ENCODE peak calls at places on chromosomes 4 and X, in ten cellular contexts. One of them, this sample, is unnamed. For H3K9me3, the result is how much of the 10 kb centered on the place peaks cover.

GRCh38 chr4:148225639-148226038 is 216.6 kb downstream of the NR3C2 start:
- DNase-seq in endothelial cell of umbilical vein: peak
- DNase-seq in thyroid gland: no peak
- DNase-seq in body of pancreas: no peak
- DNase-seq in SJSA1: no peak
- DNase-seq in lung: no peak
- DNase-seq in fibroblast of lung: no peak
- DNase-seq in effector memory CD4-positive, alpha-beta T cell: no peak
- DNase-seq in prostate gland: no peak
- DNase-seq in OCI-LY7: no peak
- DNase-seq in this sample: no peak

GRCh38 chrX:40406330-40406859 is 174.4 kb upstream of the ATP6AP2 start:
- DNase-seq in endothelial cell of umbilical vein: no peak
- DNase-seq in thyroid gland: no peak
- DNase-seq in body of pancreas: no peak
- DNase-seq in SJSA1: no peak
- DNase-seq in lung: no peak
- DNase-seq in fibroblast of lung: no peak
- DNase-seq in effector memory CD4-positive, alpha-beta T cell: no peak
- DNase-seq in prostate gland: no peak
- DNase-seq in OCI-LY7: peak
- DNase-seq in this sample: peak

GRCh38 chrX:107659768-107660167 is 31.5 kb downstream of the PRPS1 start:
- DNase-seq in endothelial cell of umbilical vein: peak
- DNase-seq in thyroid gland: no peak
- DNase-seq in body of pancreas: no peak
- DNase-seq in SJSA1: peak
- DNase-seq in lung: no peak
- DNase-seq in fibroblast of lung: peak
- DNase-seq in effector memory CD4-positive, alpha-beta T cell: no peak
- DNase-seq in prostate gland: no peak
- DNase-seq in OCI-LY7: peak
- DNase-seq in this sample: peak

GRCh38 chr4:154082760-154083530 is 294.1 kb upstream of the SFRP2 start:
- DNase-seq in endothelial cell of umbilical vein: no peak
- DNase-seq in thyroid gland: no peak
- DNase-seq in body of pancreas: no peak
- DNase-seq in SJSA1: no peak
- DNase-seq in lung: no peak
- DNase-seq in fibroblast of lung: no peak
- DNase-seq in effector memory CD4-positive, alpha-beta T cell: no peak
- DNase-seq in prostate gland: no peak
- DNase-seq in OCI-LY7: peak
- DNase-seq in this sample: peak

GRCh38 chrX:38612281-38612680 is 50.9 kb downstream of the TSPAN7 start:
- DNase-seq in endothelial cell of umbilical vein: no peak
- DNase-seq in thyroid gland: no peak
- DNase-seq in body of pancreas: no peak
- DNase-seq in SJSA1: no peak
- DNase-seq in lung: no peak
- DNase-seq in fibroblast of lung: no peak
- DNase-seq in effector memory CD4-positive, alpha-beta T cell: no peak
- DNase-seq in prostate gland: no peak
- DNase-seq in OCI-LY7: no peak
- DNase-seq in this sample: no peak

GRCh38 chr4:177699365-177700213 is 257.4 kb upstream of the AGA start:
- DNase-seq in endothelial cell of umbilical vein: no peak
- DNase-seq in thyroid gland: no peak
- DNase-seq in body of pancreas: no peak
- DNase-seq in SJSA1: no peak
- DNase-seq in lung: no peak
- DNase-seq in fibroblast of lung: peak
- DNase-seq in effector memory CD4-positive, alpha-beta T cell: no peak
- DNase-seq in prostate gland: no peak
- DNase-seq in OCI-LY7: no peak
- DNase-seq in this sample: no peak

GRCh38 chr4:153987291-153987690 is 198.4 kb upstream of the SFRP2 start:
- DNase-seq in endothelial cell of umbilical vein: no peak
- DNase-seq in thyroid gland: no peak
- DNase-seq in body of pancreas: no peak
- DNase-seq in SJSA1: no peak
- DNase-seq in lung: no peak
- DNase-seq in fibroblast of lung: peak
- DNase-seq in effector memory CD4-positive, alpha-beta T cell: no peak
- DNase-seq in prostate gland: no peak
- DNase-seq in OCI-LY7: no peak
- DNase-seq in this sample: no peak

GRCh38 chr4:72538006-72538405 is 31.0 kb downstream of the ADAMTS3 start:
- DNase-seq in endothelial cell of umbilical vein: no peak
- DNase-seq in thyroid gland: no peak
- DNase-seq in body of pancreas: no peak
- DNase-seq in SJSA1: no peak
- DNase-seq in lung: no peak
- DNase-seq in fibroblast of lung: no peak
- DNase-seq in effector memory CD4-positive, alpha-beta T cell: no peak
- DNase-seq in prostate gland: no peak
- DNase-seq in OCI-LY7: no peak
- DNase-seq in this sample: no peak

GRCh38 chrX:154382483-154383069 is 3.5 kb downstream of the EMD start:
- DNase-seq in endothelial cell of umbilical vein: no peak
- DNase-seq in thyroid gland: peak
- DNase-seq in body of pancreas: no peak
- DNase-seq in SJSA1: no peak
- DNase-seq in lung: no peak
- DNase-seq in fibroblast of lung: no peak
- DNase-seq in effector memory CD4-positive, alpha-beta T cell: no peak
- DNase-seq in prostate gland: no peak
- DNase-seq in OCI-LY7: no peak
- DNase-seq in this sample: no peak

GRCh38 chr4:139266583-139267257 is 13.3 kb downstream of the MGARP start:
- DNase-seq in endothelial cell of umbilical vein: peak
- DNase-seq in thyroid gland: peak
- DNase-seq in body of pancreas: peak
- DNase-seq in SJSA1: peak
- DNase-seq in lung: peak
- DNase-seq in fibroblast of lung: peak
- DNase-seq in effector memory CD4-positive, alpha-beta T cell: peak
- DNase-seq in prostate gland: no peak
- DNase-seq in OCI-LY7: peak
- DNase-seq in this sample: peak

GRCh38 chr4:8770518-8771257 is 101.0 kb downstream of the HMX1 start:
- DNase-seq in endothelial cell of umbilical vein: no peak
- DNase-seq in thyroid gland: no peak
- DNase-seq in body of pancreas: no peak
- DNase-seq in SJSA1: no peak
- DNase-seq in lung: no peak
- DNase-seq in fibroblast of lung: no peak
- DNase-seq in effector memory CD4-positive, alpha-beta T cell: no peak
- DNase-seq in prostate gland: no peak
- DNase-seq in OCI-LY7: no peak
- DNase-seq in this sample: no peak

DNA sequence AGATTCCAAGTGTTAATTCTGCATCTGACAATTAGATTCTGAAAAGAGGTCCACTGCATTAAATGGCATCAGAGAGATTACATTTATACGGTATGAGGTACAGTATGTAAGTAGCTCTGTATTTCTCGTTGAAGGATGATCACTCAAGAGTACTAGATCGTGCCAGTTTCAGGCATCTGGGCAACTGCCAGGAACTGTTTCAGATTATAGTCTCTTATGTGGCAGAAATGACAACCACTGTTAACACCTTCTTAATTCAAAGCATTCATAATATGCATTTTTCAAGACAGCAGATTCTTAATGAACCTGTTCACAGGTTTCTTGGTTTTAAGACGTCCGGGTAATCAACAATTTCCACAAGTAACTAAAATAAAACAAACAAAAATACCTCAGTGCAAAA is 1.6 kb downstream of the ANKRD50 start:
- DNase-seq in endothelial cell of umbilical vein: peak
- DNase-seq in thyroid gland: peak
- DNase-seq in body of pancreas: peak
- DNase-seq in SJSA1: peak
- DNase-seq in lung: no peak
- DNase-seq in fibroblast of lung: peak
- DNase-seq in effector memory CD4-positive, alpha-beta T cell: no peak
- DNase-seq in prostate gland: no peak
- DNase-seq in OCI-LY7: no peak
- DNase-seq in this sample: no peak
- H3K4me3 ChIP-seq in endothelial cell of umbilical vein: peak
- H3K4me3 ChIP-seq in thyroid gland: peak
- H3K4me3 ChIP-seq in body of pancreas: no peak
- H3K4me3 ChIP-seq in SJSA1: peak
- H3K4me3 ChIP-seq in lung: no peak
- H3K4me3 ChIP-seq in fibroblast of lung: peak
- H3K4me3 ChIP-seq in effector memory CD4-positive, alpha-beta T cell: no peak
- H3K4me3 ChIP-seq in prostate gland: peak
- H3K4me3 ChIP-seq in OCI-LY7: no peak
- H3K4me3 ChIP-seq in this sample: no peak

GRCh38 chr4:112894480-112894879 is 155.0 kb upstream of the ANK2 start:
- DNase-seq in endothelial cell of umbilical vein: no peak
- DNase-seq in thyroid gland: no peak
- DNase-seq in body of pancreas: no peak
- DNase-seq in SJSA1: no peak
- DNase-seq in lung: no peak
- DNase-seq in fibroblast of lung: no peak
- DNase-seq in effector memory CD4-positive, alpha-beta T cell: no peak
- DNase-seq in prostate gland: no peak
- DNase-seq in OCI-LY7: no peak
- DNase-seq in this sample: no peak
- H3K27ac ChIP-seq in endothelial cell of umbilical vein: no peak
- H3K27ac ChIP-seq in thyroid gland: no peak
- H3K27ac ChIP-seq in body of pancreas: no peak
- H3K27ac ChIP-seq in SJSA1: no peak
- H3K27ac ChIP-seq in lung: no peak
- H3K27ac ChIP-seq in fibroblast of lung: no peak
- H3K27ac ChIP-seq in effector memory CD4-positive, alpha-beta T cell: no peak
- H3K27ac ChIP-seq in prostate gland: no peak
- H3K27ac ChIP-seq in OCI-LY7: no peak
- H3K27ac ChIP-seq in this sample: no peak

DNA sequence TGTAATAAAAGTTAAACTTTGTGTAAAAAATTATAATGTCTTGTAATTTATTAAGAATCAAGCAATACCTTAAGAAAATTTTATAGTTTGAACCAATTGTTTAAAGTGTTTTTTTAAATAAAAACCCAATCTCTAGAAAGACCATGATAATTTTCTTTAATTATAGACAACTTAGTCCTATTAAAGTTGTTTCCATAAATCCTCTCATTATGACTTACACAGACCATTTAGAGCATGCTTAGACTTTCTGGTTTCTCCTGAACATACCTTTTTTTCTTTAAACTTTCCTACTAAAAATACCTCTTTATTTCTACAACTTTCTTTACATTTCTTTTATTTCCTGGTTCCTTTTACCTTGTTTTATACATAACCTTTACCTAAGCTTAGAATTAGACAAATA is 837.4 kb downstream of the PCDH19 start:
- DNase-seq in endothelial cell of umbilical vein: no peak
- DNase-seq in thyroid gland: no peak
- DNase-seq in body of pancreas: no peak
- DNase-seq in SJSA1: no peak
- DNase-seq in lung: no peak
- DNase-seq in fibroblast of lung: no peak
- DNase-seq in effector memory CD4-positive, alpha-beta T cell: no peak
- DNase-seq in prostate gland: no peak
- DNase-seq in OCI-LY7: no peak
- DNase-seq in this sample: no peak
- H3K9me3 ChIP-seq in endothelial cell of umbilical vein: under half
- H3K9me3 ChIP-seq in thyroid gland: under half
- H3K9me3 ChIP-seq in body of pancreas: under half
- H3K9me3 ChIP-seq in SJSA1: under half
- H3K9me3 ChIP-seq in lung: under half
- H3K9me3 ChIP-seq in fibroblast of lung: under half
- H3K9me3 ChIP-seq in effector memory CD4-positive, alpha-beta T cell: under half
- H3K9me3 ChIP-seq in prostate gland: under half
- H3K9me3 ChIP-seq in OCI-LY7: under half
- H3K9me3 ChIP-seq in this sample: under half

GRCh38 chr4:143186634-143187033 is 1.9 kb downstream of the USP38 start:
- DNase-seq in endothelial cell of umbilical vein: peak
- DNase-seq in thyroid gland: no peak
- DNase-seq in body of pancreas: no peak
- DNase-seq in SJSA1: peak
- DNase-seq in lung: no peak
- DNase-seq in fibroblast of lung: peak
- DNase-seq in effector memory CD4-positive, alpha-beta T cell: no peak
- DNase-seq in prostate gland: no peak
- DNase-seq in OCI-LY7: peak
- DNase-seq in this sample: peak

GRCh38 chr4:143185253-143186107 is 763 bp downstream of the USP38 start:
- DNase-seq in endothelial cell of umbilical vein: peak
- DNase-seq in thyroid gland: no peak
- DNase-seq in body of pancreas: peak
- DNase-seq in SJSA1: peak
- DNase-seq in lung: peak
- DNase-seq in fibroblast of lung: peak
- DNase-seq in effector memory CD4-positive, alpha-beta T cell: no peak
- DNase-seq in prostate gland: peak
- DNase-seq in OCI-LY7: peak
- DNase-seq in this sample: peak

GRCh38 chr4:143186202-143186601 is 1.5 kb downstream of the USP38 start:
- DNase-seq in endothelial cell of umbilical vein: peak
- DNase-seq in thyroid gland: no peak
- DNase-seq in body of pancreas: no peak
- DNase-seq in SJSA1: peak
- DNase-seq in lung: no peak
- DNase-seq in fibroblast of lung: peak
- DNase-seq in effector memory CD4-positive, alpha-beta T cell: no peak
- DNase-seq in prostate gland: no peak
- DNase-seq in OCI-LY7: no peak
- DNase-seq in this sample: peak

GRCh38 chr4:143184503-143185252 is at the start of gene USP38:
- DNase-seq in endothelial cell of umbilical vein: peak
- DNase-seq in thyroid gland: peak
- DNase-seq in body of pancreas: peak
- DNase-seq in SJSA1: peak
- DNase-seq in lung: peak
- DNase-seq in fibroblast of lung: peak
- DNase-seq in effector memory CD4-positive, alpha-beta T cell: peak
- DNase-seq in prostate gland: peak
- DNase-seq in OCI-LY7: peak
- DNase-seq in this sample: peak

DNA sequence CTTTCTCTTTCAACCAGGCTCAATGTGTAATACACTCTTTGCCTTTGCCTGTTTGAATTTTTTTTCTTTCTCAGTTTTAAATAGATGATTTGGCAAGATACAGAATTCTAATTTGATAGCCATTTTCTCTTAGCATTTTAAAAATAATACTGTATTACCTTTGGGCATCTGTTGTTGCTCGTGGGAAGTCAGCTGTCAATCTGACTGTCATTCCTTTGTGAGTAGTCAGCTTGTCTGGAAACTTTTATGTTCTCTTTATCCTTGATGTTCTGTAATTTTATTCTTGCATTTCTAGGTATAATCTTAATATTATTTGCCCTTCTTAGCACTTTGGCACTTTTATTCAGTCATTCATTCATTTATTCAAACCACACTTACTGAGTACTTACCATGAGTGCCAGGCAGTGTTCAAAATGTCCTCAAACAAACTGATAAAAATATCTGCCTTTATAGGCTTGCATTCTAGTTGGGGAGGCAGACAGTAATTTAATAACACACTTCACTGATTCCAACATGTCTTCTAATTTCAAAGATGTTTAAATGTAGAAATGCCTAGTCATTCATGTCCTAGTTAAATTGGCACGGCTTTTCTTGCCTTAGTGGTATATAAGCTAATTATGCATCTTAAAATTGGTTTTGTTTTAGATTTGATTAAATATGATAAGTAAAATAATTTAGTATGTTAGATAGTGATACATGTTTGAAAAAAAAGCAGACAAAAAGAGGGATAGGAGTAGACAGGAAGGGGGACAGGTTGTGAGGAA is 3.8 kb downstream of the USP38 start:
- DNase-seq in endothelial cell of umbilical vein: peak
- DNase-seq in thyroid gland: no peak
- DNase-seq in body of pancreas: no peak
- DNase-seq in SJSA1: peak
- DNase-seq in lung: no peak
- DNase-seq in fibroblast of lung: no peak
- DNase-seq in effector memory CD4-positive, alpha-beta T cell: no peak
- DNase-seq in prostate gland: no peak
- DNase-seq in OCI-LY7: no peak
- DNase-seq in this sample: no peak
- H3K4me3 ChIP-seq in endothelial cell of umbilical vein: no peak
- H3K4me3 ChIP-seq in thyroid gland: no peak
- H3K4me3 ChIP-seq in body of pancreas: no peak
- H3K4me3 ChIP-seq in SJSA1: no peak
- H3K4me3 ChIP-seq in lung: no peak
- H3K4me3 ChIP-seq in fibroblast of lung: peak
- H3K4me3 ChIP-seq in effector memory CD4-positive, alpha-beta T cell: peak
- H3K4me3 ChIP-seq in prostate gland: no peak
- H3K4me3 ChIP-seq in OCI-LY7: peak
- H3K4me3 ChIP-seq in this sample: peak